ENCODE peak calls at places on chromosome 3, in six cellular contexts. J is NCI-H1694 treated with DMSO at 0.1 percent for 48 hours, Z is pulmonary artery endothelial cell, A is ureter, M is lower leg skin, B is endothelial cell of umbilical vein. Y is an unnamed sample.

GRCh38 chr3:41357271-41357670 is 158.0 kb downstream of the CTNNB1 start:
- DNase-seq in J (no peak), Z (no peak), A (no peak), M (no peak), B (no peak), Y (no peak)

GRCh38 chr3:59699648-59700320 is 650.0 kb upstream of the CFAP20DC start:
- DNase-seq in J (no peak), Z (no peak), A (no peak), M (no peak), B (no peak), Y (no peak)

GRCh38 chr3:184691397-184692131 is 20.3 kb downstream of the MAGEF1 start:
- DNase-seq in J (no peak), Z (no peak), A (no peak), M (no peak), B (no peak), Y (no peak)

GRCh38 chr3:125000661-125001060 is 55.1 kb downstream of the HEG1 start:
- DNase-seq in J (no peak), Z (no peak), A (no peak), M (no peak), B (no peak), Y (no peak)

GRCh38 chr3:195209083-195209835 is 61.7 kb downstream of the XXYLT1 start:
- DNase-seq in J (no peak), Z (no peak), A (no peak), M (peak), B (no peak), Y (no peak)

GRCh38 chr3:184250167-184250828 is 826 bp downstream of the EEF1AKMT4 start:
- DNase-seq in J (peak), Z (peak), A (peak), M (peak), B (peak), Y (peak)

GRCh38 chr3:159852821-159853505 is 135.7 kb upstream of the IL12A start:
- DNase-seq in J (no peak), Z (peak), A (peak), M (no peak), B (peak), Y (peak)

GRCh38 chr3:58998476-58999117 is 51.2 kb downstream of the CFAP20DC start:
- DNase-seq in J (no peak), Z (peak), A (no peak), M (no peak), B (peak), Y (no peak)

GRCh38 chr3:181326637-181327223 is 337.2 kb upstream of the DNAJC19 start:
- DNase-seq in J (peak), Z (peak), A (no peak), M (no peak), B (peak), Y (no peak)

GRCh38 chr3:81898336-81898735 is 136.9 kb upstream of the GBE1 start:
- DNase-seq in J (no peak), Z (no peak), A (no peak), M (no peak), B (no peak), Y (no peak)

GRCh38 chr3:4222574-4222973 is 80.6 kb upstream of the SETMAR start:
- DNase-seq in J (peak), Z (no peak), A (no peak), M (no peak), B (no peak), Y (no peak)

GRCh38 chr3:137385922-137386321 is 378.2 kb upstream of the SOX14 start:
- DNase-seq in J (no peak), Z (no peak), A (no peak), M (no peak), B (no peak), Y (no peak)

GRCh38 chr3:97658670-97659285 is 105.8 kb upstream of the ARL6 start:
- DNase-seq in J (peak), Z (no peak), A (no peak), M (no peak), B (peak), Y (no peak)

GRCh38 chr3:39427506-39427905 is 21.0 kb downstream of the RPSA start:
- DNase-seq in J (no peak), Z (no peak), A (no peak), M (no peak), B (no peak), Y (no peak)

GRCh38 chr3:129312021-129312639 is 33.5 kb downstream of the HMCES start:
- DNase-seq in J (no peak), Z (no peak), A (no peak), M (no peak), B (no peak), Y (no peak)

GRCh38 chr3:112013058-112013783 is 14.5 kb downstream of the TAGLN3 start:
- DNase-seq in J (no peak), Z (peak), A (peak), M (peak), B (peak), Y (peak)

GRCh38 chr3:122299222-122299621 is 25.8 kb upstream of the CSTA start:
- DNase-seq in J (no peak), Z (no peak), A (no peak), M (no peak), B (no peak), Y (no peak)

GRCh38 chr3:119469378-119470189 is 821 bp downstream of the POGLUT1 start:
- DNase-seq in J (no peak), Z (no peak), A (no peak), M (peak), B (peak), Y (no peak)

GRCh38 chr3:13822042-13822441 is 57.8 kb downstream of the WNT7A start:
- DNase-seq in J (no peak), Z (no peak), A (no peak), M (no peak), B (no peak), Y (no peak)

GRCh38 chr3:126752303-126753190 is 48.5 kb downstream of the CHCHD6 start:
- DNase-seq in J (peak), Z (peak), A (peak), M (peak), B (peak), Y (peak)

GRCh38 chr3:31275038-31275562 is 257.6 kb upstream of the STT3B start:
- DNase-seq in J (no peak), Z (peak), A (no peak), M (peak), B (peak), Y (no peak)

GRCh38 chr3:51943451-51944391 is 1.6 kb downstream of the PARP3 start:
- DNase-seq in J (no peak), Z (no peak), A (peak), M (no peak), B (no peak), Y (no peak)

GRCh38 chr3:182713743-182714517 is 79.4 kb upstream of the ATP11B start:
- DNase-seq in J (peak), Z (peak), A (no peak), M (no peak), B (peak), Y (no peak)

GRCh38 chr3:101701696-101702634 is 15.4 kb upstream of the RPL24 start:
- DNase-seq in J (no peak), Z (no peak), A (no peak), M (no peak), B (no peak), Y (no peak)

GRCh38 chr3:176032043-176032442 is 1165.2 kb downstream of the TBL1XR1 start:
- DNase-seq in J (no peak), Z (no peak), A (no peak), M (no peak), B (no peak), Y (no peak)

GRCh38 chr3:21846976-21847375 is 96.0 kb upstream of the ZNF385D start:
- DNase-seq in J (no peak), Z (no peak), A (no peak), M (no peak), B (no peak), Y (no peak)

GRCh38 chr3:41710646-41711388 is 251.1 kb downstream of the ULK4 start:
- DNase-seq in J (no peak), Z (no peak), A (no peak), M (no peak), B (peak), Y (no peak)

GRCh38 chr3:158486200-158486599 is 84.8 kb upstream of the MLF1 start:
- DNase-seq in J (no peak), Z (no peak), A (no peak), M (no peak), B (peak), Y (no peak)

GRCh38 chr3:165336786-165337185 is 140.6 kb upstream of the SLITRK3 start:
- DNase-seq in J (no peak), Z (no peak), A (no peak), M (no peak), B (no peak), Y (no peak)

GRCh38 chr3:165884518-165884917 is 47.3 kb upstream of the BCHE start:
- DNase-seq in J (no peak), Z (no peak), A (no peak), M (no peak), B (no peak), Y (no peak)

GRCh38 chr3:167837430-167837829 is 101.9 kb downstream of the SERPINI1 start:
- DNase-seq in J (no peak), Z (no peak), A (no peak), M (no peak), B (no peak), Y (no peak)

GRCh38 chr3:29100292-29100691 is 180.6 kb upstream of the RBMS3 start:
- DNase-seq in J (no peak), Z (no peak), A (no peak), M (no peak), B (no peak), Y (no peak)

GRCh38 chr3:18188491-18188890 is 236.6 kb downstream of the SATB1 start:
- DNase-seq in J (no peak), Z (no peak), A (no peak), M (no peak), B (no peak), Y (no peak)

GRCh38 chr3:144636833-144637232 is 665.2 kb downstream of the DIPK2A start:
- DNase-seq in J (no peak), Z (no peak), A (no peak), M (no peak), B (no peak), Y (no peak)

Y was measured in right atrium auricular region.